ENCODE peak calls at places on chromosomes 2 and 18, in nine cellular contexts. M is naive thymus-derived CD8-positive, alpha-beta T cell; N is vagina; V is NCI-H1417 treated with DMSO at 0.1 percent for 48 hours; T is left kidney; Z is H54; X is GM10248; E is lower lobe of right lung; D is epithelial cell of esophagus. C is an unnamed sample.

GRCh38 chr18:54555996-54556395 is 35.0 kb upstream of the DYNAP start:
- DNase-seq in T (no peak), D (no peak), E (no peak), X (no peak), M (no peak), N (no peak), Z (no peak), V (no peak), C (no peak)

GRCh38 chr2:160253440-160254296 is 53.6 kb upstream of the ITGB6 start:
- DNase-seq in D (peak; percentile 38), M (no peak), Z (no peak), E (no peak), V (no peak), T (no peak), N (no peak), X (no peak), C (no peak)

GRCh38 chr2:28445448-28446258 is 50.2 kb upstream of the PLB1 start:
- DNase-seq in Z (peak; percentile 82), E (no peak), T (no peak), X (no peak), V (no peak), N (no peak), D (peak; percentile 97), M (no peak), C (peak; percentile 53)

GRCh38 chr18:23743733-23744333 is 54.6 kb downstream of the LAMA3 start:
- DNase-seq in M (no peak), E (no peak), N (no peak), X (no peak), V (peak; percentile 85), Z (no peak), D (peak; percentile 79), T (no peak), C (no peak)

GRCh38 chr2:169946546-169946945 is 119.3 kb downstream of the UBR3 start:
- DNase-seq in T (no peak), X (no peak), V (no peak), D (no peak), E (no peak), N (no peak), M (no peak), Z (no peak), C (no peak)

GRCh38 chr2:47599171-47599570 is 183.8 kb upstream of the MSH6 start:
- DNase-seq in N (no peak), D (no peak), M (no peak), X (no peak), E (no peak), V (no peak), T (no peak), Z (no peak), C (no peak)

GRCh38 chr2:109722026-109722425 is 72.1 kb upstream of the RGPD5 start:
- DNase-seq in E (peak; percentile 68), X (no peak), T (no peak), Z (no peak), D (peak; percentile 77), N (peak; percentile 83), M (no peak), V (no peak), C (no peak)

GRCh38 chr18:11497585-11497984 is 111.8 kb upstream of the SLC35G4 start:
- DNase-seq in X (no peak), D (no peak), Z (no peak), V (no peak), M (no peak), T (no peak), N (no peak), E (no peak), C (no peak)

GRCh38 chr2:20614201-20615045 is 36.5 kb downstream of the HS1BP3 start:
- DNase-seq in X (no peak), T (no peak), M (no peak), D (no peak), E (peak; percentile 58), N (no peak), V (no peak), Z (no peak), C (peak; percentile 73)

GRCh38 chr2:55839182-55839819 is 84.3 kb downstream of the EFEMP1 start:
- DNase-seq in V (peak; percentile 94), D (peak; percentile 93), Z (no peak), E (no peak), M (no peak), T (peak; percentile 73), N (no peak), X (no peak), C (no peak)

GRCh38 chr2:149087751-149088150 is 49.3 kb downstream of the LYPD6B start:
- DNase-seq in N (no peak), D (peak; percentile 30), Z (no peak), X (no peak), E (no peak), V (no peak), M (no peak), T (no peak), C (no peak)

GRCh38 chr2:224882291-224883171 is 159.7 kb downstream of the DOCK10 start:
- DNase-seq in E (no peak), Z (no peak), T (no peak), N (no peak), V (no peak), X (no peak), D (peak; percentile 83), M (no peak), C (no peak)

GRCh38 chr2:177273456-177273855 is 8.9 kb upstream of the NFE2L2 start:
- DNase-seq in N (no peak), M (no peak), X (no peak), V (no peak), Z (no peak), T (no peak), E (no peak), D (no peak), C (no peak)

GRCh38 chr2:21041943-21042707 is 1.7 kb downstream of the APOB start:
- DNase-seq in N (no peak), T (no peak), E (no peak), Z (no peak), M (no peak), V (no peak), D (no peak), X (no peak), C (no peak)

GRCh38 chr2:222796413-222797103 is 64.3 kb upstream of the ACSL3 start:
- DNase-seq in T (no peak), D (no peak), M (no peak), N (no peak), Z (no peak), X (no peak), E (no peak), V (peak; percentile 54), C (no peak)

GRCh38 chr2:204776781-204777559 is 231.7 kb downstream of the PARD3B start:
- DNase-seq in D (no peak), V (no peak), E (no peak), X (no peak), Z (no peak), M (no peak), N (no peak), T (no peak), C (no peak)